ENCODE peak calls at places on chromosomes 13 and 19, in five cellular contexts. I is HFFc6, X is uterus, V is GM20000, Y is Peyer's patch. D is an unnamed sample.
A peak's percentile ranks its signal among the peaks of the same experiment; 100 is the strongest.

GRCh38 chr19:4186087-4186993 is 3.9 kb downstream of the ANKRD24 start:
- DNase-seq in X (peak; percentile 39), V (peak; percentile 87), Y (peak; percentile 65), I (peak; percentile 56), D (peak; percentile 75)

GRCh38 chr19:2537544-2537943 is 61.6 kb downstream of the GADD45B start:
- DNase-seq in Y (no peak), V (no peak), X (no peak), I (no peak), D (no peak)

GRCh38 chr13:41004875-41005693 is 14.0 kb downstream of the ELF1 start:
- DNase-seq in I (no peak), Y (no peak), V (peak; percentile 25), X (no peak), D (no peak)

GRCh38 chr19:6264803-6265202 is 15.0 kb downstream of the MLLT1 start:
- DNase-seq in V (no peak), Y (no peak), X (no peak), I (no peak), D (no peak)

GRCh38 chr19:46221981-46222610 is 7.4 kb upstream of the IGFL1 start:
- DNase-seq in Y (no peak), X (peak; percentile 61), I (peak; percentile 67), V (no peak), D (peak; percentile 66)

GRCh38 chr19:14433454-14434156 is 499 bp downstream of the PKN1 start:
- DNase-seq in Y (peak; percentile 52), I (no peak), V (peak; percentile 55), X (peak; percentile 40), D (no peak)

GRCh38 chr19:38676023-38676877 is 28.8 kb downstream of the ACTN4 start:
- DNase-seq in I (peak; percentile 62), X (no peak), Y (no peak), V (no peak), D (peak; percentile 73)

GRCh38 chr13:44249439-44249838 is 124.2 kb upstream of the SERP2 start:
- DNase-seq in I (peak; percentile 43), Y (no peak), V (no peak), X (peak; percentile 46), D (peak; percentile 89)

GRCh38 chr19:57632987-57633831 is at the start of gene ZNF211:
- DNase-seq in V (peak; percentile 92), X (peak; percentile 91), Y (peak; percentile 87), I (peak; percentile 88), D (peak; percentile 93)

GRCh38 chr19:23116802-23117571 is at the start of gene ZNF730:
- DNase-seq in X (peak; percentile 18), I (peak; percentile 40), Y (no peak), V (peak; percentile 68), D (peak; percentile 74)

GRCh38 chr13:23289917-23290357 is 109.2 kb downstream of the SGCG start:
- DNase-seq in I (peak; percentile 25), V (no peak), Y (no peak), X (no peak), D (no peak)

GRCh38 chr13:107534548-107534947 is 680.8 kb downstream of the LIG4 start:
- DNase-seq in V (no peak), I (no peak), Y (no peak), X (no peak), D (no peak)

GRCh38 chr13:73364706-73365105 is 305.9 kb downstream of the KLF5 start:
- DNase-seq in V (no peak), Y (no peak), I (no peak), X (no peak), D (no peak)

GRCh38 chr19:3667037-3667638 is 33.1 kb downstream of the PIP5K1C start:
- DNase-seq in Y (no peak), I (no peak), X (no peak), V (no peak), D (no peak)

GRCh38 chr19:54172764-54173699 is at the start of gene TMC4:
- DNase-seq in V (no peak), X (no peak), I (no peak), Y (peak; percentile 40), D (peak; percentile 42)

GRCh38 chr19:48481191-48481500 is 12.0 kb downstream of the CYTH2 start:
- DNase-seq in Y (no peak), V (no peak), X (no peak), I (peak; percentile 26), D (peak; percentile 30)

GRCh38 chr19:709965-710714 is 1.4 kb downstream of the PALM start:
- DNase-seq in X (peak; percentile 55), I (no peak), V (no peak), Y (no peak), D (peak; percentile 30)

GRCh38 chr13:23087884-23088283 is 92.9 kb upstream of the SGCG start:
- DNase-seq in I (peak; percentile 15), Y (no peak), X (no peak), V (peak; percentile 34), D (peak; percentile 11)

GRCh38 chr19:43561144-43561970 is 14.0 kb downstream of the XRCC1 start:
- DNase-seq in I (no peak), V (no peak), Y (no peak), X (no peak), D (no peak)

GRCh38 chr13:110126391-110126961 is 180.5 kb downstream of the COL4A1 start:
- DNase-seq in V (no peak), X (peak; percentile 58), I (peak; percentile 95), Y (no peak), D (peak; percentile 96)

GRCh38 chr13:77009011-77009410 is 17.1 kb downstream of the CLN5 start:
- DNase-seq in X (no peak), Y (no peak), V (no peak), I (no peak), D (no peak)

GRCh38 chr19:32858155-32858554 is 11.4 kb downstream of the SLC7A9 start:
- DNase-seq in I (no peak), Y (no peak), X (no peak), V (no peak), D (no peak)

GRCh38 chr13:108220042-108220441 is 1.9 kb downstream of the ABHD13 start:
- DNase-seq in V (no peak), X (no peak), I (no peak), Y (no peak), D (no peak)

GRCh38 chr13:105452895-105453294 is 1082.6 kb downstream of the EFNB2 start:
- DNase-seq in V (no peak), Y (no peak), I (no peak), X (no peak), D (no peak)

GRCh38 chr19:3171894-3172679 is 6.5 kb upstream of the S1PR4 start:
- DNase-seq in I (no peak), V (no peak), X (no peak), Y (no peak), D (no peak)

GRCh38 chr13:78601124-78601885 is 2.0 kb downstream of the POU4F1 start:
- DNase-seq in X (no peak), V (peak; percentile 52), I (no peak), Y (no peak), D (no peak)

GRCh38 chr19:50325310-50326100 is 3.7 kb downstream of the KCNC3 start:
- DNase-seq in Y (peak; percentile 51), I (no peak), V (peak; percentile 98), X (no peak), D (peak; percentile 3)

GRCh38 chr13:26949701-26950345 is 189.2 kb upstream of the GPR12 start:
- DNase-seq in V (no peak), Y (no peak), X (no peak), I (no peak), D (no peak)

GRCh38 chr13:26943748-26944147 is 183.2 kb upstream of the GPR12 start:
- DNase-seq in V (no peak), X (no peak), I (no peak), Y (no peak), D (no peak)

GRCh38 chr13:26950546-26950945 is 190.0 kb upstream of the GPR12 start:
- DNase-seq in V (no peak), X (no peak), Y (no peak), I (no peak), D (no peak)

GRCh38 chr13:26948353-26948752 is 187.8 kb upstream of the GPR12 start:
- DNase-seq in V (no peak), Y (no peak), X (no peak), I (no peak), D (no peak)

GRCh38 chr13:26946675-26947342 is 186.2 kb upstream of the GPR12 start:
- DNase-seq in V (peak; percentile 49), Y (no peak), I (peak; percentile 50), X (no peak), D (peak; percentile 86)
- TF ChIP-seq CTCF in V (peak; percentile 47), Y (peak; percentile 57), I (peak; percentile 84), X (peak; percentile 36), D (peak; percentile 93)

DNA sequence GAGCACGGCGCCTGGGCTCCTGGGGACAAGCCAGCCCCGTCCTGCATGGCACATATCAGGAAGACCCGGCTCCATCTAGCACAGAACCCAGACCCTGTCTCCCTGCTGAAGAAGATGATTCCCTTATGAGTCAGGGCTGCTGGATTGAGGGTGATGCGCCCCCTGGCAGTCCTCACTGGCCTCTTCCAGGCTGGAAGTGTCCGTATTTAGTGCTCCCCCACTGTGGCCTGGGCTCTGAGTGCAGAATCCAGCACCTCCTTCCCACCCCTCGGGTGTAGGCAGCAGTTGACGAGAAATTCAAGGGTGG is 14.9 kb downstream of the COMP start:
- DNase-seq in I (peak; percentile 65), X (no peak), Y (no peak), V (no peak), D (peak; percentile 52)
- TF ChIP-seq CTCF in I (peak; percentile 73), X (no peak), Y (no peak), V (no peak), D (peak; percentile 45)

GRCh38 chr19:31249217-31249616 is 100.0 kb downstream of the TSHZ3 start:
- DNase-seq in V (no peak), I (no peak), Y (no peak), X (no peak), D (no peak)
- TF ChIP-seq CTCF in V (no peak), I (peak; percentile 27), Y (no peak), X (no peak), D (no peak)

DNA sequence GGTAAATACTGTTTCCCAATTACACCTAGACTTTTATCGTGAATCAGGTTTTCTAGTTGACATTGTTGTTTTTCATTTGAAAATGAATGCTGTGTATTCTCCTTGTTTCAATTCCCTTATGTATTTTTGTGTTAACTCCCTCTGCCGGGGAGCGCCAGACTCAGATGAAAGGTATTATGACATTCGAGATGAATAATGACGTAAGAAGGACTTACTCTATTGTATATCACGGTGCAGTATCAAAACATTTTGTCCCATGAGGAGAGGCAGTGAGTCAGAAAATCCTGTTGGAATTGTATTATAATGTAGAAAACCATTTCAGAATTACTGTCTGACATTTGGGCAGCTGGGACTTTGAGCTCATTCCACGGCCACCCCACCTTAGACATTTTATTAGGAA is 61.6 kb downstream of the LRCH1 start:
- DNase-seq in V (no peak), X (no peak), Y (no peak), I (no peak), D (peak; percentile 88)
- TF ChIP-seq CTCF in V (no peak), X (no peak), Y (no peak), I (no peak), D (peak; percentile 43)